ENCODE peak calls at places on chromosomes 4 and X, in four cellular contexts. One of them, this sample, is unnamed.

GRCh38 chrX:53456254-53456653 is 22.1 kb upstream of the HSD17B10 start:
- DNase-seq in tibial artery: no peak
- DNase-seq in hepatocyte: no peak
- DNase-seq in Peyer's patch: no peak
- DNase-seq in this sample: no peak

GRCh38 chr4:102631616-102632015 is 129.2 kb downstream of the MANBA start:
- DNase-seq in tibial artery: no peak
- DNase-seq in hepatocyte: no peak
- DNase-seq in Peyer's patch: no peak
- DNase-seq in this sample: no peak

GRCh38 chrX:17812763-17813162 is 48.3 kb downstream of the RAI2 start:
- DNase-seq in tibial artery: no peak
- DNase-seq in hepatocyte: peak; percentile 51
- DNase-seq in Peyer's patch: no peak
- DNase-seq in this sample: no peak

GRCh38 chrX:120653000-120653399 is 23.1 kb upstream of the C1GALT1C1 start:
- DNase-seq in tibial artery: no peak
- DNase-seq in hepatocyte: no peak
- DNase-seq in Peyer's patch: no peak
- DNase-seq in this sample: no peak

GRCh38 chrX:132219343-132219768 is at the start of gene RAP2C:
- DNase-seq in tibial artery: peak; percentile 83
- DNase-seq in hepatocyte: peak; percentile 83
- DNase-seq in Peyer's patch: peak; percentile 70
- DNase-seq in this sample: peak; percentile 81

GRCh38 chrX:41236629-41237028 is 97.3 kb upstream of the DDX3X start:
- DNase-seq in tibial artery: no peak
- DNase-seq in hepatocyte: no peak
- DNase-seq in Peyer's patch: no peak
- DNase-seq in this sample: no peak

GRCh38 chr4:16238304-16238703 is 12.0 kb upstream of the TAPT1 start:
- DNase-seq in tibial artery: no peak
- DNase-seq in hepatocyte: no peak
- DNase-seq in Peyer's patch: no peak
- DNase-seq in this sample: no peak

GRCh38 chr4:138510053-138510452 is 267.9 kb upstream of the SLC7A11 start:
- DNase-seq in tibial artery: no peak
- DNase-seq in hepatocyte: no peak
- DNase-seq in Peyer's patch: no peak
- DNase-seq in this sample: no peak

GRCh38 chr4:73021634-73022033 is 47.9 kb downstream of the COX18 start:
- DNase-seq in tibial artery: no peak
- DNase-seq in hepatocyte: peak; percentile 67
- DNase-seq in Peyer's patch: no peak
- DNase-seq in this sample: no peak

GRCh38 chr4:187944179-187944578 is 51.4 kb upstream of the ZFP42 start:
- DNase-seq in tibial artery: no peak
- DNase-seq in hepatocyte: no peak
- DNase-seq in Peyer's patch: no peak
- DNase-seq in this sample: no peak

GRCh38 chrX:25034889-25035288 is 19.1 kb upstream of the ARX start:
- DNase-seq in tibial artery: no peak
- DNase-seq in hepatocyte: no peak
- DNase-seq in Peyer's patch: no peak
- DNase-seq in this sample: no peak

GRCh38 chr4:6918345-6918744 is 8.7 kb downstream of the TBC1D14 start:
- DNase-seq in tibial artery: no peak
- DNase-seq in hepatocyte: no peak
- DNase-seq in Peyer's patch: no peak
- DNase-seq in this sample: no peak

GRCh38 chrX:915427-916234 is 285.0 kb downstream of the SHOX start:
- DNase-seq in tibial artery: no peak
- DNase-seq in hepatocyte: no peak
- DNase-seq in Peyer's patch: no peak
- DNase-seq in this sample: no peak

GRCh38 chr4:70895846-70896435 is 6.2 kb upstream of the MOB1B start:
- DNase-seq in tibial artery: no peak
- DNase-seq in hepatocyte: peak; percentile 33
- DNase-seq in Peyer's patch: no peak
- DNase-seq in this sample: no peak

DNA sequence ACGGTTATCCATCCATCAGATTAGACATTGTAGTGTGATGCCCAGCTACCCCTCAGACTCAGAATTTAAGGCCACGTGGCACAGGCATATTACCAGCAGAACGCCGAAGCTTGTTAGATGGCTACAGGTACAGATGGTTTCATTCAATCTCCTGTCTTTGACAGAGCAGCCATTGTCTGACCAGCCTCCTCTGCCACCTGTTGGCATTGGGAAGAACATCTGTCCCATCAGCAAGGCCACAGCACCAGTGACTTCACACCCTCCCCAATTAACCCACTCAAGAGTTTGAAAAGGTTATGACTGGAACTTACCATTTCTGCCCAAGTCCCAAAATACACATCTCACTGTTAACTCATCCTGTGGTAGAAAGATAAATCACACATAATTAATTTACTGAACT is 22.0 kb upstream of the PHKA2 start:
- DNase-seq in tibial artery: no peak
- DNase-seq in hepatocyte: no peak
- DNase-seq in Peyer's patch: no peak
- DNase-seq in this sample: no peak
- TF ChIP-seq CTCF in tibial artery: no peak
- TF ChIP-seq CTCF in hepatocyte: no peak
- TF ChIP-seq CTCF in Peyer's patch: no peak
- TF ChIP-seq CTCF in this sample: no peak

GRCh38 chrX:107571296-107571998 is 56.9 kb upstream of the PRPS1 start:
- DNase-seq in tibial artery: no peak
- DNase-seq in hepatocyte: peak; percentile 32
- DNase-seq in Peyer's patch: no peak
- DNase-seq in this sample: no peak

GRCh38 chrX:107574054-107574683 is 54.1 kb upstream of the PRPS1 start:
- DNase-seq in tibial artery: no peak
- DNase-seq in hepatocyte: no peak
- DNase-seq in Peyer's patch: no peak
- DNase-seq in this sample: no peak

GRCh38 chrX:107576392-107576791 is 51.9 kb upstream of the PRPS1 start:
- DNase-seq in tibial artery: no peak
- DNase-seq in hepatocyte: no peak
- DNase-seq in Peyer's patch: no peak
- DNase-seq in this sample: no peak

GRCh38 chrX:107574711-107575110 is 53.6 kb upstream of the PRPS1 start:
- DNase-seq in tibial artery: no peak
- DNase-seq in hepatocyte: no peak
- DNase-seq in Peyer's patch: no peak
- DNase-seq in this sample: no peak

GRCh38 chrX:107573016-107573415 is 55.3 kb upstream of the PRPS1 start:
- DNase-seq in tibial artery: no peak
- DNase-seq in hepatocyte: no peak
- DNase-seq in Peyer's patch: no peak
- DNase-seq in this sample: no peak
- H3K27ac ChIP-seq in tibial artery: no peak overlapping the region
- H3K27ac ChIP-seq in hepatocyte: no peak overlapping the region
- H3K27ac ChIP-seq in Peyer's patch: no peak overlapping the region
- H3K27ac ChIP-seq in this sample: no peak overlapping the region

DNA sequence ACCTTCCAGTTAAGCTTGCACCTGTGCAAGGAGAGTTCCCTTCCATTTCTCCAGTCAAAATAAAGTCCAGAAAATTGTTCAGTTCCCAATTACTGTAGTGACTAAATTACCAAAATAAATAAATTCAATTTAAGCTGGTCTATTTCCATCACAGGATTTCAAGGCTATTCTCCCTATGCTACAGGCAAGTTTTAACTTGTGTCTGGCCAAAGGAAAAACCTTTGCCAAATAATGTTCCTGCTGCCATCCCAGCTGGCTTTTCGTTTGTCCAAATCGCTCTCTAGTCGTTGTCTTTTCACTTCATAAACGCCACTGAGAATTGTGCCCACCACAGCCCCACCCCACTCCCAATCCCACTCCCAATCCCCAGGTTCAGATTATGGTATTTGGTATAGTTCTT is 2.4 kb downstream of the KCTD8 start:
- DNase-seq in tibial artery: no peak
- DNase-seq in hepatocyte: no peak
- DNase-seq in Peyer's patch: no peak
- DNase-seq in this sample: no peak
- H3K4me3 ChIP-seq in tibial artery: peak overlapping the region; percentile 64
- H3K4me3 ChIP-seq in hepatocyte: no peak overlapping the region
- H3K4me3 ChIP-seq in Peyer's patch: no peak overlapping the region
- H3K4me3 ChIP-seq in this sample: no peak overlapping the region

DNA sequence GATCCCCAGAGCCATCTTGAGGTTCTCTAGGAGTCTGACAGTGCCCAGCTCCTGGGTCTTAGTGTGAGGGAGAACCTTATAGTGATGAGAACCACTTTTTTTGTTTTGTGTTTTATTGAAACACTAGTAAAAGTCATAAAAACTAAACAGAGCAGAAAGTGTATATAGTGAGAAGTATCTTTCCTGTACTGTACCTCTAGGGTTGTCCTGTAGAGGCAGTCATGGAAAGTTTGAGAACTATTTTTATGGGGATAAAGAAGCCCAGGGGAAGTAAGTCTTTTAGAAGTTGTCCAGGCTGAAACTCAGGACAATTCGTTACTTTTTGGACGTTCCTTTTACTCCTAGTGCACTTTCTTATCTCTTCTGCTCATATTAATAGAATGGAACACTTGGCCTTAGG is 40.9 kb downstream of the ADH5 start:
- DNase-seq in tibial artery: no peak
- DNase-seq in hepatocyte: no peak
- DNase-seq in Peyer's patch: no peak
- DNase-seq in this sample: no peak
- TF ChIP-seq CTCF in tibial artery: no peak
- TF ChIP-seq CTCF in hepatocyte: no peak
- TF ChIP-seq CTCF in Peyer's patch: no peak
- TF ChIP-seq CTCF in this sample: no peak

DNA sequence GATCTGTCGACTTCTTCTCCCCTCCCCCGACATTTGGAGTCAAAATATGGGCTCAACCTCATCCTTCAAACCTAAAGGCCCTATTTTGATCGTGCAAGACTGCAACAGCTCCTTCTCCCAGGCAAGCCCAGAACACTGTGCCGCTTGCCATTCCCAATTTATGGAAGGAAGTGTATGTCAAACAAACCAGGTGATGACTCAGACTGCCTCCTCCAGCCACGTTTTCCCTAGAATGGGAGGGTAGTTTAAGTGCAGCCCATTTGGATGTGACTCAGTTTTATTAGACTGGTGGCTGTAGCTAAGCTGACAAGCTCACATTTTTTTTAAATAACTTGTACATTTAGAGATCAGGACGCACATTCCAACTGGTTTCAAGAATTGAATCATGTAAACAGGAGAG is 570.4 kb upstream of the DIPK2B start:
- DNase-seq in tibial artery: no peak
- DNase-seq in hepatocyte: peak; percentile 68
- DNase-seq in Peyer's patch: peak; percentile 49
- DNase-seq in this sample: no peak
- H3K27ac ChIP-seq in tibial artery: peak overlapping the region; percentile 78
- H3K27ac ChIP-seq in hepatocyte: peak overlapping the region; percentile 91
- H3K27ac ChIP-seq in Peyer's patch: peak overlapping the region; percentile 87
- H3K27ac ChIP-seq in this sample: peak overlapping the region; percentile 88